ENCODE peak calls at places on chromosomes 6 and 20, in four cellular contexts. M is CD8-positive, alpha-beta T cell; D is WERI-Rb-1; G is uterus. Z is an unnamed sample.
A peak's percentile ranks its signal among the peaks of the same experiment; 100 is the strongest.

GRCh38 chr6:3261518-3261820 is 2.7 kb downstream of the PSMG4 start:
- DNase-seq in D (no peak), G (no peak), M (no peak), Z (no peak)

GRCh38 chr20:44006578-44006977 is 91.9 kb downstream of the TOX2 start:
- DNase-seq in G (no peak), M (no peak), D (no peak), Z (no peak)

GRCh38 chr20:917416-917815 is 1.3 kb upstream of the ANGPT4 start:
- DNase-seq in D (no peak), M (no peak), G (no peak), Z (no peak)

GRCh38 chr6:136923116-136923953 is 1.2 kb downstream of the SLC35D3 start:
- DNase-seq in D (no peak), G (no peak), M (no peak), Z (no peak)

GRCh38 chr6:46002264-46002663 is 13.4 kb downstream of the CLIC5 start:
- DNase-seq in M (no peak), G (no peak), D (no peak), Z (no peak)

GRCh38 chr6:161487694-161488093 is 213.8 kb upstream of the AGPAT4 start:
- DNase-seq in G (no peak), M (no peak), D (no peak), Z (no peak)

GRCh38 chr6:84464471-84464870 is 237.0 kb upstream of the CEP162 start:
- DNase-seq in D (peak; percentile 39), M (no peak), G (no peak), Z (no peak)

GRCh38 chr20:38589351-38589750 is 8.4 kb downstream of the ADIG start:
- DNase-seq in G (no peak), M (no peak), D (no peak), Z (no peak)

GRCh38 chr20:2261105-2261504 is 34.7 kb upstream of the TGM3 start:
- DNase-seq in D (no peak), G (no peak), M (no peak), Z (no peak)

GRCh38 chr6:109738667-109739066 is 47.6 kb downstream of the FIG4 start:
- DNase-seq in G (no peak), M (no peak), D (no peak), Z (no peak)

GRCh38 chr6:139655783-139656705 is 281.6 kb upstream of the CITED2 start:
- DNase-seq in D (no peak), G (no peak), M (no peak), Z (no peak)

GRCh38 chr6:138545621-138545980 is 46.3 kb upstream of the NHSL1 start:
- DNase-seq in G (peak; percentile 18), M (no peak), D (no peak), Z (peak; percentile 84)

GRCh38 chr20:34271961-34272360 is 30.7 kb downstream of the ASIP start:
- DNase-seq in D (no peak), G (no peak), M (no peak), Z (no peak)

GRCh38 chr6:116218172-116218633 is 35.7 kb downstream of the TSPYL4 start:
- DNase-seq in D (no peak), G (no peak), M (no peak), Z (no peak)

GRCh38 chr6:33176906-33177305 is 15.4 kb downstream of the COL11A2 start:
- DNase-seq in G (no peak), M (no peak), D (no peak), Z (no peak)

GRCh38 chr6:56076033-56076432 is 171.3 kb downstream of the COL21A1 start:
- DNase-seq in G (no peak), M (no peak), D (no peak), Z (no peak)

GRCh38 chr6:96862560-96862959 is 25.3 kb upstream of the GPR63 start:
- DNase-seq in G (no peak), D (no peak), M (no peak), Z (no peak)

GRCh38 chr6:68634503-68635411 is at the start of gene ADGRB3:
- DNase-seq in D (peak; percentile 92), G (peak; percentile 85), M (no peak), Z (peak; percentile 86)

GRCh38 chr6:37658121-37658520 is 39.6 kb downstream of the MDGA1 start:
- DNase-seq in D (no peak), M (no peak), G (no peak), Z (no peak)

GRCh38 chr6:11675610-11676009 is 103.0 kb downstream of the ADTRP start:
- DNase-seq in M (no peak), G (no peak), D (peak; percentile 27), Z (no peak)

GRCh38 chr6:30600576-30600975 is 16.5 kb downstream of the PPP1R10 start:
- DNase-seq in D (no peak), M (no peak), G (peak; percentile 44), Z (peak; percentile 32)

GRCh38 chr6:57974653-57975052 is 657.2 kb downstream of the PRIM2 start:
- DNase-seq in D (no peak), G (no peak), M (no peak), Z (no peak)

GRCh38 chr6:166446567-166447065 is 63.9 kb upstream of the MPC1 start:
- DNase-seq in G (no peak), D (no peak), M (no peak), Z (no peak)

GRCh38 chr20:63014710-63015109 is 7.9 kb upstream of the BHLHE23 start:
- DNase-seq in G (no peak), D (peak; percentile 90), M (no peak), Z (no peak)

GRCh38 chr20:63015147-63015664 is 8.4 kb upstream of the BHLHE23 start:
- DNase-seq in M (no peak), D (no peak), G (no peak), Z (no peak)

GRCh38 chr20:63016514-63017075 is 9.8 kb upstream of the BHLHE23 start:
- DNase-seq in M (no peak), D (no peak), G (no peak), Z (peak; percentile 5)

GRCh38 chr20:63017076-63017825 is 10.5 kb upstream of the BHLHE23 start:
- DNase-seq in G (no peak), M (no peak), D (no peak), Z (peak; percentile 13)

GRCh38 chr20:63015665-63016361 is 9.0 kb upstream of the BHLHE23 start:
- DNase-seq in D (no peak), G (no peak), M (no peak), Z (peak; percentile 2)
- H3K27me3 ChIP-seq in D (no peaks in the 10 kb centered on the region), G (peaks cover 14% of the 10 kb centered on the region), M (no peaks in the 10 kb centered on the region), Z (peaks cover 98% of the 10 kb centered on the region)

GRCh38 chr20:46341374-46342044 is 33.2 kb upstream of the CDH22 start:
- DNase-seq in D (no peak), M (no peak), G (no peak), Z (no peak)
- H3K27me3 ChIP-seq in D (no peaks in the 10 kb centered on the region), M (no peaks in the 10 kb centered on the region), G (peaks cover 46% of the 10 kb centered on the region), Z (peaks cover 71% of the 10 kb centered on the region)

GRCh38 chr6:167764215-167764614 is 62.5 kb upstream of the AFDN start:
- DNase-seq in G (no peak), D (no peak), M (no peak), Z (no peak)
- H3K27me3 ChIP-seq in G (no peaks in the 10 kb centered on the region), D (no peaks in the 10 kb centered on the region), M (no peaks in the 10 kb centered on the region), Z (no peaks in the 10 kb centered on the region)

GRCh38 chr6:159066479-159066878 is 21.7 kb upstream of the TAGAP start:
- DNase-seq in G (peak; percentile 73), D (no peak), M (no peak), Z (no peak)

GRCh38 chr6:159065751-159066329 is 21.0 kb upstream of the TAGAP start:
- DNase-seq in D (no peak), M (no peak), G (peak; percentile 64), Z (no peak)

GRCh38 chr6:159063549-159063948 is 18.8 kb upstream of the TAGAP start:
- DNase-seq in D (no peak), M (no peak), G (no peak), Z (no peak)

GRCh38 chr6:159062965-159063364 is 18.2 kb upstream of the TAGAP start:
- DNase-seq in M (no peak), G (no peak), D (no peak), Z (no peak)

GRCh38 chr6:159065091-159065490 is 20.3 kb upstream of the TAGAP start:
- DNase-seq in M (no peak), G (no peak), D (no peak), Z (no peak)
- H3K27me3 ChIP-seq in M (no peaks in the 10 kb centered on the region), G (no peaks in the 10 kb centered on the region), D (no peaks in the 10 kb centered on the region), Z (peaks cover 73% of the 10 kb centered on the region)

DNA sequence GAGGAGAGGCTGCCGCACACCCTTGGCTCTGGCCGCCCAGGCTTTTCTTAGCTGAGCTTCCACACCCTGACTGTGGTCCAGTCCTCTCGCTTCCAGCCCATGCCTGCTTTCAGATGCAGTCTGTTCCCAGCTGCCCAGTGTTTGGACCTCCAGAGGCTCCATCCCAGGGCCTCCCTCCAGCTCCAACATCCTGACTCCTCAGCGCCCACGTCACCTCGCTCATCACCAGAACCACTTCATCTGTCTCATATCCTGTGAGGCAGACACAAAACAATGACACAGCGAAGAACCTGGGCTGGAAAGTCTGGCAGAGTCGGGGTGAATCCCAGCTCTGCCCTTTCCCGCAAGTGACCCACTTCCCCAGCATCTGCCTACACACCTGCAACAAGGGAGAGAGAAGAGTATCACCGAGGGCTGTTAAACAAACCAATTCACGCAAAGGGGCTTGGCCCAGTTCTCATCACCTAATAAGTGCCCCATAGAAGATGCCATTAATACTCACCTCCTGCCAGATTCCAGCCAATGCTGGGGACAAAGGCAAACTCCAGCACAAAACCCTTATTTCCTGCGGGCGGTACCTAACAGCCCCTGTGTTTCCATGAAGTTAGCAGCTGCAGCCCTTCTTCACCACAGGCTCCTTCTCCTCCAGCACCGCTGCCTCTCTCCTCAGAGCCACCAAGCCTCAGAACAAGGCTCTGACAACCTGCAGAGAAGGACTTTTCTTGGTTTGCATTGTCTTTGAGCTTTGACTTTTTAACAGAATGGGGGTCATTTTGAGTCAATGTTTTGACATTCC is 133.4 kb upstream of the CDH4 start:
- DNase-seq in G (no peak), M (no peak), D (no peak), Z (no peak)
- H3K27me3 ChIP-seq in G (no peaks in the 10 kb centered on the region), M (no peaks in the 10 kb centered on the region), D (peaks cover 89% of the 10 kb centered on the region), Z (peaks cover 17% of the 10 kb centered on the region)

GRCh38 chr20:60961551-60961950 is 290.5 kb upstream of the CDH4 start:
- DNase-seq in D (no peak), M (no peak), G (no peak), Z (no peak)
- H3K27me3 ChIP-seq in D (peaks cover 79% of the 10 kb centered on the region), M (no peaks in the 10 kb centered on the region), G (no peaks in the 10 kb centered on the region), Z (peaks cover 73% of the 10 kb centered on the region)

GRCh38 chr6:28555136-28555535 is 29.5 kb downstream of the GPX5 start:
- DNase-seq in D (no peak), G (no peak), M (no peak), Z (no peak)
- H3K27me3 ChIP-seq in D (no peaks in the 10 kb centered on the region), G (no peaks in the 10 kb centered on the region), M (peaks cover 24% of the 10 kb centered on the region), Z (peaks cover 85% of the 10 kb centered on the region)

DNA sequence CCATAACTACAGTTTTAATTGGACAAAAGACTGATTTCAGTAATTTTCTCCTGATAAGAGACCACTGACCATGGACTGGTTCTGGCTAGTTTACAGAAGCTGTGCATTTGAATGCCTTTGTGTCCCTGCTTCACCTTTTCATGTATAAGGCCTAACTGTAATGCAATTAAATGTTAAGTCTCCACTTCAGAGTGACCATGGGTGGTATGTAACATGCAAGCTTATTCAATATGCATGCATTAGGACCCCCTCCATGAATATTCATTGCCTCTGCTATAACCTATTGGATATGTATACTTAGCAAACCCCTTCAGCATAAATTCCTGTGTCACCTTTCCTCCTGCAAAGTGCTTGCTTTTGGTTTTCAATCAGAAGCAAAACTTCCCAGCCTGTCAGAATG is 2.2 kb downstream of the UBD start:
- DNase-seq in M (no peak), G (no peak), D (no peak), Z (no peak)
- H3K27me3 ChIP-seq in M (peaks cover 12% of the 10 kb centered on the region), G (peaks cover 25% of the 10 kb centered on the region), D (peaks cover 100% of the 10 kb centered on the region), Z (peaks cover 96% of the 10 kb centered on the region)

GRCh38 chr6:16979677-16980076 is 122.2 kb upstream of the STMND1 start:
- DNase-seq in M (no peak), G (no peak), D (no peak), Z (no peak)
- H3K27me3 ChIP-seq in M (no peaks in the 10 kb centered on the region), G (no peaks in the 10 kb centered on the region), D (peaks cover 71% of the 10 kb centered on the region), Z (peaks cover 23% of the 10 kb centered on the region)

Z was measured in left ventricle myocardium inferior.